ENCODE peak calls at places on chromosomes 12 and 14, in six cellular contexts. One of them, this sample, is unnamed.

GRCh38 chr14:106276326-106277267 is 750.2 kb downstream of the TMEM121 start:
- DNase-seq in fibroblast of lung: no peak
- DNase-seq in heart right ventricle: no peak
- DNase-seq in astrocyte of the cerebellum: no peak
- DNase-seq in neural progenitor cell: no peak
- DNase-seq in astrocyte of the spinal cord: no peak
- DNase-seq in this sample: no peak

GRCh38 chr12:1523558-1524050 is 70.8 kb downstream of the FBXL14 start:
- DNase-seq in fibroblast of lung: no peak
- DNase-seq in heart right ventricle: no peak
- DNase-seq in astrocyte of the cerebellum: no peak
- DNase-seq in neural progenitor cell: peak
- DNase-seq in astrocyte of the spinal cord: no peak
- DNase-seq in this sample: no peak

GRCh38 chr12:49761677-49762467 is 20.5 kb downstream of the TMBIM6 start:
- DNase-seq in fibroblast of lung: no peak
- DNase-seq in heart right ventricle: no peak
- DNase-seq in astrocyte of the cerebellum: no peak
- DNase-seq in neural progenitor cell: no peak
- DNase-seq in astrocyte of the spinal cord: no peak
- DNase-seq in this sample: no peak

GRCh38 chr14:51395361-51395849 is 155.4 kb downstream of the TMX1 start:
- DNase-seq in fibroblast of lung: peak
- DNase-seq in heart right ventricle: peak
- DNase-seq in astrocyte of the cerebellum: peak
- DNase-seq in neural progenitor cell: peak
- DNase-seq in astrocyte of the spinal cord: peak
- DNase-seq in this sample: peak

GRCh38 chr14:71551291-71551955 is 380.8 kb upstream of the RGS6 start:
- DNase-seq in fibroblast of lung: no peak
- DNase-seq in heart right ventricle: no peak
- DNase-seq in astrocyte of the cerebellum: peak
- DNase-seq in neural progenitor cell: no peak
- DNase-seq in astrocyte of the spinal cord: peak
- DNase-seq in this sample: no peak

GRCh38 chr12:128365831-128366231 is 98.9 kb downstream of the TMEM132C start:
- DNase-seq in fibroblast of lung: no peak
- DNase-seq in heart right ventricle: no peak
- DNase-seq in astrocyte of the cerebellum: no peak
- DNase-seq in neural progenitor cell: peak
- DNase-seq in astrocyte of the spinal cord: no peak
- DNase-seq in this sample: no peak

GRCh38 chr12:17928708-17929366 is 161.2 kb downstream of the RERGL start:
- DNase-seq in fibroblast of lung: peak
- DNase-seq in heart right ventricle: no peak
- DNase-seq in astrocyte of the cerebellum: peak
- DNase-seq in neural progenitor cell: peak
- DNase-seq in astrocyte of the spinal cord: peak
- DNase-seq in this sample: peak

GRCh38 chr14:90398315-90398811 is 1.5 kb downstream of the CALM1 start:
- DNase-seq in fibroblast of lung: no peak
- DNase-seq in heart right ventricle: peak
- DNase-seq in astrocyte of the cerebellum: no peak
- DNase-seq in neural progenitor cell: peak
- DNase-seq in astrocyte of the spinal cord: peak
- DNase-seq in this sample: no peak

GRCh38 chr14:68662395-68662794 is 130.5 kb downstream of the ZFP36L1 start:
- DNase-seq in fibroblast of lung: no peak
- DNase-seq in heart right ventricle: no peak
- DNase-seq in astrocyte of the cerebellum: no peak
- DNase-seq in neural progenitor cell: no peak
- DNase-seq in astrocyte of the spinal cord: no peak
- DNase-seq in this sample: no peak

GRCh38 chr12:52423661-52424503 is 10.3 kb downstream of the KRT75 start:
- DNase-seq in fibroblast of lung: no peak
- DNase-seq in heart right ventricle: no peak
- DNase-seq in astrocyte of the cerebellum: no peak
- DNase-seq in neural progenitor cell: no peak
- DNase-seq in astrocyte of the spinal cord: no peak
- DNase-seq in this sample: no peak

GRCh38 chr12:25009511-25010092 is 60.7 kb upstream of the BCAT1 start:
- DNase-seq in fibroblast of lung: no peak
- DNase-seq in heart right ventricle: no peak
- DNase-seq in astrocyte of the cerebellum: no peak
- DNase-seq in neural progenitor cell: no peak
- DNase-seq in astrocyte of the spinal cord: no peak
- DNase-seq in this sample: no peak

GRCh38 chr12:66698558-66698957 is 19.7 kb upstream of the GRIP1 start:
- DNase-seq in fibroblast of lung: no peak
- DNase-seq in heart right ventricle: no peak
- DNase-seq in astrocyte of the cerebellum: no peak
- DNase-seq in neural progenitor cell: no peak
- DNase-seq in astrocyte of the spinal cord: no peak
- DNase-seq in this sample: no peak

GRCh38 chr12:116476227-116476852 is 82.8 kb upstream of the MAP1LC3B2 start:
- DNase-seq in fibroblast of lung: peak
- DNase-seq in heart right ventricle: no peak
- DNase-seq in astrocyte of the cerebellum: no peak
- DNase-seq in neural progenitor cell: no peak
- DNase-seq in astrocyte of the spinal cord: no peak
- DNase-seq in this sample: no peak

GRCh38 chr14:65206078-65206447 is 103.7 kb upstream of the MAX start:
- DNase-seq in fibroblast of lung: no peak
- DNase-seq in heart right ventricle: no peak
- DNase-seq in astrocyte of the cerebellum: no peak
- DNase-seq in neural progenitor cell: no peak
- DNase-seq in astrocyte of the spinal cord: no peak
- DNase-seq in this sample: no peak

GRCh38 chr12:27434673-27435565 is 11.6 kb upstream of the SMCO2 start:
- DNase-seq in fibroblast of lung: peak
- DNase-seq in heart right ventricle: no peak
- DNase-seq in astrocyte of the cerebellum: no peak
- DNase-seq in neural progenitor cell: peak
- DNase-seq in astrocyte of the spinal cord: peak
- DNase-seq in this sample: no peak
- TF ChIP-seq CTCF in fibroblast of lung: peak
- TF ChIP-seq CTCF in heart right ventricle: peak
- TF ChIP-seq CTCF in astrocyte of the cerebellum: peak
- TF ChIP-seq CTCF in neural progenitor cell: peak
- TF ChIP-seq CTCF in astrocyte of the spinal cord: peak
- TF ChIP-seq CTCF in this sample: peak

GRCh38 chr14:85537526-85537925 is 7.6 kb downstream of the FLRT2 start:
- DNase-seq in fibroblast of lung: no peak
- DNase-seq in heart right ventricle: no peak
- DNase-seq in astrocyte of the cerebellum: no peak
- DNase-seq in neural progenitor cell: no peak
- DNase-seq in astrocyte of the spinal cord: no peak
- DNase-seq in this sample: no peak
- H3K4me3 ChIP-seq in fibroblast of lung: no peak
- H3K4me3 ChIP-seq in heart right ventricle: no peak
- H3K4me3 ChIP-seq in astrocyte of the cerebellum: no peak
- H3K4me3 ChIP-seq in neural progenitor cell: no peak
- H3K4me3 ChIP-seq in astrocyte of the spinal cord: no peak
- H3K4me3 ChIP-seq in this sample: peak

GRCh38 chr12:6934110-6934509 is 6.4 kb downstream of the ATN1 start:
- DNase-seq in fibroblast of lung: peak
- DNase-seq in heart right ventricle: peak
- DNase-seq in astrocyte of the cerebellum: no peak
- DNase-seq in neural progenitor cell: no peak
- DNase-seq in astrocyte of the spinal cord: peak
- DNase-seq in this sample: no peak

GRCh38 chr12:6935551-6936377 is 7.9 kb upstream of the RNU7-1 start:
- DNase-seq in fibroblast of lung: no peak
- DNase-seq in heart right ventricle: no peak
- DNase-seq in astrocyte of the cerebellum: no peak
- DNase-seq in neural progenitor cell: no peak
- DNase-seq in astrocyte of the spinal cord: no peak
- DNase-seq in this sample: no peak

GRCh38 chr12:6935221-6935550 is 7.4 kb downstream of the ATN1 start:
- DNase-seq in fibroblast of lung: no peak
- DNase-seq in heart right ventricle: no peak
- DNase-seq in astrocyte of the cerebellum: no peak
- DNase-seq in neural progenitor cell: no peak
- DNase-seq in astrocyte of the spinal cord: no peak
- DNase-seq in this sample: no peak

GRCh38 chr12:6929806-6930452 is 2.2 kb downstream of the ATN1 start:
- DNase-seq in fibroblast of lung: no peak
- DNase-seq in heart right ventricle: no peak
- DNase-seq in astrocyte of the cerebellum: no peak
- DNase-seq in neural progenitor cell: no peak
- DNase-seq in astrocyte of the spinal cord: no peak
- DNase-seq in this sample: no peak

DNA sequence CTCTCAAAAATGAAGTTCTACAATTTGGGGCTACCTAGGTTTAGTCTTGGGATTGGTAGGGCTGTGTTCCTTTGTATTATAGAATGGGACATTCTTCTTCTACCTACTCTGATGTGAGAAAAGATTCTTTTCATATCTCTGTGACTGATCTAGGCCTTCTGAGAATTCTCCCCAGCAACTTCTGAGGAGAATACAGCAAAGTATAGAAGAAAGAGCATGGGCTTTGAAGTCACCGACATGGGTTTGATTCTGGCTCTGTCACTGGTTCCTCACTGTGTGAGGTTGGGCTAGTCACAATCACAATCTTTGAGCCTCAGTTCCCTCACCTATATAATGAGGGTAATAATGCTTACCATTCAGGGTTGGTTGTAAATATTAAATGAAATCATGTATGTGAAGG is 5.0 kb downstream of the ATN1 start:
- DNase-seq in fibroblast of lung: no peak
- DNase-seq in heart right ventricle: no peak
- DNase-seq in astrocyte of the cerebellum: no peak
- DNase-seq in neural progenitor cell: no peak
- DNase-seq in astrocyte of the spinal cord: no peak
- DNase-seq in this sample: no peak
- TF ChIP-seq CTCF in fibroblast of lung: no peak
- TF ChIP-seq CTCF in heart right ventricle: no peak
- TF ChIP-seq CTCF in astrocyte of the cerebellum: no peak
- TF ChIP-seq CTCF in neural progenitor cell: no peak
- TF ChIP-seq CTCF in astrocyte of the spinal cord: no peak
- TF ChIP-seq CTCF in this sample: no peak

GRCh38 chr14:24367506-24368214 is at the start of gene NFATC4:
- DNase-seq in fibroblast of lung: peak
- DNase-seq in heart right ventricle: peak
- DNase-seq in astrocyte of the cerebellum: peak
- DNase-seq in neural progenitor cell: peak
- DNase-seq in astrocyte of the spinal cord: peak
- DNase-seq in this sample: peak
- H3K4me3 ChIP-seq in fibroblast of lung: peak
- H3K4me3 ChIP-seq in heart right ventricle: peak
- H3K4me3 ChIP-seq in astrocyte of the cerebellum: peak
- H3K4me3 ChIP-seq in neural progenitor cell: peak
- H3K4me3 ChIP-seq in astrocyte of the spinal cord: peak
- H3K4me3 ChIP-seq in this sample: peak

GRCh38 chr12:130049666-130050065 is 112.6 kb upstream of the FZD10 start:
- DNase-seq in fibroblast of lung: no peak
- DNase-seq in heart right ventricle: no peak
- DNase-seq in astrocyte of the cerebellum: no peak
- DNase-seq in neural progenitor cell: peak
- DNase-seq in astrocyte of the spinal cord: no peak
- DNase-seq in this sample: no peak

GRCh38 chr12:130054803-130055202 is 107.5 kb upstream of the FZD10 start:
- DNase-seq in fibroblast of lung: no peak
- DNase-seq in heart right ventricle: no peak
- DNase-seq in astrocyte of the cerebellum: no peak
- DNase-seq in neural progenitor cell: no peak
- DNase-seq in astrocyte of the spinal cord: no peak
- DNase-seq in this sample: no peak

GRCh38 chr12:130051900-130052299 is 110.4 kb upstream of the FZD10 start:
- DNase-seq in fibroblast of lung: no peak
- DNase-seq in heart right ventricle: no peak
- DNase-seq in astrocyte of the cerebellum: no peak
- DNase-seq in neural progenitor cell: no peak
- DNase-seq in astrocyte of the spinal cord: no peak
- DNase-seq in this sample: no peak

DNA sequence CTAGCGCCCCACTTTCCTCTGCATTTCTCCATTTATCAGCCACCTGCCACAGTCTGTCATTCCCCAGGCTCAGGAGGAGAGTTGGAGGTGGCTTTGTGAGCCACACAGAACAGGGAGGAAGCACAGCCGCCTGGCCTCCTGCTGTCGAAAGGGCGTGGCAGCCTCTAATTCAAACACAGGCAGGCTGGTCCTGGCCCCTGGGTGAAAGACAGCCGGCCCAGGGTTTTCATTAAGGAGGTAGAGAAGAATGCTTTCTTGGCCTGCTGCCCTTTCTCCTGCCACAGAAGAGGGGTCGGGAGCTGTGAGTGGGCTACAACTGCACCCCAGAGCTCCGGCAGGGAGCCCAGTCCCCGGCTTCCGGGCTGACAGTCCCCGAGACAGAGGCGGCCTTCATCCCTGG is 108.6 kb upstream of the FZD10 start:
- DNase-seq in fibroblast of lung: no peak
- DNase-seq in heart right ventricle: no peak
- DNase-seq in astrocyte of the cerebellum: no peak
- DNase-seq in neural progenitor cell: peak
- DNase-seq in astrocyte of the spinal cord: no peak
- DNase-seq in this sample: no peak
- TF ChIP-seq CTCF in fibroblast of lung: no peak
- TF ChIP-seq CTCF in heart right ventricle: no peak
- TF ChIP-seq CTCF in astrocyte of the cerebellum: no peak
- TF ChIP-seq CTCF in neural progenitor cell: no peak
- TF ChIP-seq CTCF in astrocyte of the spinal cord: no peak
- TF ChIP-seq CTCF in this sample: no peak

This sample was measured in retinal pigment epithelial cell.